ENCODE peak calls at places on chromosomes 7 and 10, in eight cellular contexts. J is upper lobe of right lung, B is HCT116, S is mammary epithelial cell, Q is Peyer's patch, R is cardiac muscle cell, H is tibial nerve, Z is ovary. E is an unnamed sample.

GRCh38 chr7:120842131-120842621 is 15.8 kb downstream of the TSPAN12 start:
- DNase-seq in J (no peak), B (no peak), S (no peak), Q (no peak), R (no peak), H (no peak), Z (no peak), E (no peak)

GRCh38 chr7:39248041-39248692 is 270.5 kb downstream of the POU6F2 start:
- DNase-seq in J (no peak), B (no peak), S (no peak), Q (no peak), R (no peak), H (no peak), Z (no peak), E (no peak)

GRCh38 chr10:124040454-124040853 is 52.9 kb downstream of the CHST15 start:
- DNase-seq in J (no peak), B (no peak), S (no peak), Q (no peak), R (no peak), H (no peak), Z (no peak), E (no peak)

GRCh38 chr10:32376780-32377179 is 29.8 kb upstream of the EPC1 start:
- DNase-seq in J (no peak), B (no peak), S (no peak), Q (no peak), R (no peak), H (no peak), Z (no peak), E (no peak)

GRCh38 chr7:80542398-80542797 is 30.5 kb upstream of the GNAT3 start:
- DNase-seq in J (no peak), B (no peak), S (peak), Q (no peak), R (no peak), H (no peak), Z (no peak), E (no peak)

GRCh38 chr7:128352636-128353035 is 8.9 kb downstream of the PRRT4 start:
- DNase-seq in J (no peak), B (no peak), S (no peak), Q (no peak), R (no peak), H (no peak), Z (no peak), E (no peak)

GRCh38 chr7:15305002-15305600 is 256.7 kb downstream of the AGMO start:
- DNase-seq in J (no peak), B (peak), S (peak), Q (no peak), R (peak), H (peak), Z (peak), E (no peak)

GRCh38 chr10:63128443-63128842 is 4.7 kb upstream of the NRBF2 start:
- DNase-seq in J (no peak), B (no peak), S (no peak), Q (no peak), R (no peak), H (no peak), Z (no peak), E (no peak)

GRCh38 chr7:133051066-133051465 is 30.8 kb downstream of the CHCHD3 start:
- DNase-seq in J (no peak), B (no peak), S (no peak), Q (no peak), R (peak), H (no peak), Z (peak), E (no peak)

GRCh38 chr10:74156919-74157289 is 5.9 kb downstream of the ADK start:
- DNase-seq in J (no peak), B (no peak), S (no peak), Q (no peak), R (peak), H (peak), Z (peak), E (no peak)

GRCh38 chr7:68472688-68473087 is 1125.6 kb upstream of the AUTS2 start:
- DNase-seq in J (no peak), B (no peak), S (no peak), Q (no peak), R (no peak), H (no peak), Z (no peak), E (no peak)

GRCh38 chr10:121615862-121616261 is 17.6 kb upstream of the FGFR2 start:
- DNase-seq in J (peak), B (no peak), S (no peak), Q (no peak), R (no peak), H (no peak), Z (no peak), E (no peak)

GRCh38 chr10:114681542-114681941 is 23.5 kb upstream of the ABLIM1 start:
- DNase-seq in J (no peak), B (peak), S (peak), Q (no peak), R (no peak), H (no peak), Z (no peak), E (no peak)

GRCh38 chr7:46664458-46664857 is 743.4 kb upstream of the IGFBP3 start:
- DNase-seq in J (no peak), B (no peak), S (no peak), Q (no peak), R (no peak), H (no peak), Z (no peak), E (no peak)

GRCh38 chr7:12549106-12549505 is 21.4 kb upstream of the SCIN start:
- DNase-seq in J (no peak), B (no peak), S (no peak), Q (no peak), R (no peak), H (no peak), Z (no peak), E (no peak)

GRCh38 chr10:124494050-124494807 is 32.6 kb downstream of the LHPP start:
- DNase-seq in J (no peak), B (no peak), S (no peak), Q (no peak), R (no peak), H (no peak), Z (no peak), E (no peak)

GRCh38 chr10:80196270-80196949 is 8.9 kb downstream of the ANXA11 start:
- DNase-seq in J (peak), B (peak), S (peak), Q (peak), R (peak), H (no peak), Z (no peak), E (no peak)

GRCh38 chr7:151927011-151927410 is 29.2 kb upstream of the GALNTL5 start:
- DNase-seq in J (no peak), B (no peak), S (no peak), Q (no peak), R (no peak), H (no peak), Z (no peak), E (no peak)

GRCh38 chr10:3391657-3392056 is 219.1 kb upstream of the PITRM1 start:
- DNase-seq in J (no peak), B (no peak), S (no peak), Q (no peak), R (no peak), H (no peak), Z (no peak), E (no peak)

GRCh38 chr10:98242823-98243222 is 25.2 kb downstream of the LOXL4 start:
- DNase-seq in J (no peak), B (no peak), S (no peak), Q (no peak), R (peak), H (no peak), Z (no peak), E (no peak)

GRCh38 chr7:19520392-19520791 is 188.4 kb downstream of the POLR1F start:
- DNase-seq in J (no peak), B (no peak), S (no peak), Q (no peak), R (no peak), H (no peak), Z (no peak), E (no peak)

GRCh38 chr10:6095810-6096209 is 7.0 kb downstream of the RBM17 start:
- DNase-seq in J (no peak), B (no peak), S (no peak), Q (no peak), R (no peak), H (no peak), Z (no peak), E (no peak)
- H3K27ac ChIP-seq in J (no peak), B (no peak), S (no peak), Q (no peak), R (no peak), H (no peak), Z (no peak), E (no peak)

GRCh38 chr10:34474060-34474376 is 341.1 kb downstream of the PARD3 start:
- DNase-seq in J (no peak), B (peak), S (peak), Q (no peak), R (no peak), H (no peak), Z (no peak), E (no peak)

GRCh38 chr10:34476607-34477006 is 338.5 kb downstream of the PARD3 start:
- DNase-seq in J (no peak), B (no peak), S (peak), Q (no peak), R (no peak), H (no peak), Z (no peak), E (no peak)

GRCh38 chr10:34473174-34474059 is 341.7 kb downstream of the PARD3 start:
- DNase-seq in J (no peak), B (no peak), S (peak), Q (no peak), R (peak), H (no peak), Z (no peak), E (no peak)

GRCh38 chr10:34474555-34474954 is 340.5 kb downstream of the PARD3 start:
- DNase-seq in J (no peak), B (no peak), S (no peak), Q (no peak), R (no peak), H (no peak), Z (no peak), E (no peak)

DNA sequence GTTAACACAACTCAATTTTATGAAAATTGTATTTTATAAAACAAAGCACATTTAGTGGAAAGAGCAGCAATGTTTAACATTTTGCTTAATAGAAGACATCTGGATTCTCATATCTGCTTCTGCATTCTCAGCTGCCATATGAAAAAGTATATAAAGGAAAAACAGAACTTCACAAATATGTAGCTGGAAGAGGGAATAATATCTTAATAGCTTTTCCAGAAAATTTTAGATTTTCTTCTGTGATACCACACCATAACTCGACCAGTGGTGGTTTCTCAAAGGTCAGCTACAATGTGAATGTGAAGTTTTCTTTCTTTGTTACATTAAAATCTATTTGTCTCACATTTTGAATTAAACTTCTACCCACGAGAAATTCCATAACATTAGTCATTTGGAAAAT is 339.9 kb downstream of the PARD3 start:
- DNase-seq in J (no peak), B (no peak), S (no peak), Q (no peak), R (no peak), H (no peak), Z (no peak), E (no peak)
- H3K4me3 ChIP-seq in J (no peak), B (no peak), S (no peak), Q (no peak), R (no peak), H (no peak), Z (no peak), E (no peak)

DNA sequence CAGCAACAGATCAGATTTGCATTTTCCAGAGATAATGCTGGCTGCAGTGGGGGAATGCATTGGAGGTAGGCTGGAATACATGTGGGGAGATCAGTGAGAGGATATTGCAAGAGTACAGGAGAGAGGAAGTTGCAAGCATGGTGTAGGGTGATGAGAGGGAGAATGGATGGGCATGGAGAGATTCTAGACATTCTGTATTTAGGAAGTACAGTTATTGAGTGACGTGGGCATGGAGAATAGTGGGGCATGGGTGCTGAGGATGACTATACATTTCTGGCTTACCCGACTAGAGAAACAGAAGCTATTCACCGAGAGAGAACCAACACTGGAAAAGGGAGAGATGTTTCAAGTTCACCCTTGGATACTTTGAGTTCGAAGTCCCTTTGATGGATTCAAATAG is 116.9 kb upstream of the SVIL start:
- DNase-seq in J (no peak), B (no peak), S (no peak), Q (no peak), R (no peak), H (no peak), Z (no peak), E (no peak)
- TF ChIP-seq CTCF in J (no peak), B (no peak), S (no peak), Q (no peak), R (no peak), H (no peak), Z (no peak), E (no peak)

DNA sequence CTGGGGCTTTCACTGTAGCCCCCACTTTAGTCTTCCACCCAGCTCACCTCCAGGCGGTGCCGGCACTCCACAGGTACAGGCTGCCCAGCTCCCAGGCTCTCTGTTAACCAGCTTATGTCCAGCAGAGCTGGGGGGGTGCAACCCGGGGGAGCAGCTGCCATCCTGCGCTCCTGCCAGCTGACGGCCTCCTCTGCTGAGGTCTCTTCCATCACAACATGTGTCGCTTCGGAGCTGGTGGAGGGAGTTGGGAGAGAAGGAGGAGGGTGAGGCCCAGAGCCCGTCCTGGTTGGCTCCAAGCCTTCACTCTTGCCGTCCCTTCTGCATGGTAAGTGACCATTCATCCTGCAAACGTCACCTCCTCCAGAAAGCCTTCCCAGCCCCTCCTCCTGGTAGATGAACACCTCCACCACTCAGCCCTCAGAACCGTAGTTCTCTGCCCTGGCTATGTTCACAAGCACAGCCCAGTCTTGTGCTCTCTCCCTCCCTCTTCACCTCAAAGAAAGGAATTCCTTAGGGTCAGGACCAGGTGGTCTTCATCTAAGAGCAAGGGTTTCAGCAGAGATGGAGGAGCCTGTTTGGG is 1.6 kb downstream of the POLM start:
- DNase-seq in J (no peak), B (no peak), S (no peak), Q (no peak), R (no peak), H (no peak), Z (no peak), E (no peak)
- H3K27ac ChIP-seq in J (no peak), B (peak), S (no peak), Q (no peak), R (no peak), H (peak), Z (no peak), E (no peak)

GRCh38 chr10:100655760-100656421 is 89.5 kb upstream of the PAX2 start:
- DNase-seq in J (no peak), B (no peak), S (no peak), Q (no peak), R (no peak), H (no peak), Z (no peak), E (no peak)
- H3K4me3 ChIP-seq in J (no peak), B (no peak), S (peak), Q (peak), R (peak), H (no peak), Z (no peak), E (no peak)

GRCh38 chr7:114086491-114086905 is 167.7 kb upstream of the PPP1R3A start:
- DNase-seq in J (peak), B (no peak), S (no peak), Q (peak), R (peak), H (no peak), Z (peak), E (no peak)

GRCh38 chr7:114085592-114086490 is 167.0 kb upstream of the PPP1R3A start:
- DNase-seq in J (peak), B (peak), S (peak), Q (peak), R (peak), H (peak), Z (peak), E (no peak)

GRCh38 chr7:114088541-114088940 is 169.7 kb upstream of the PPP1R3A start:
- DNase-seq in J (no peak), B (no peak), S (no peak), Q (no peak), R (peak), H (no peak), Z (no peak), E (no peak)

GRCh38 chr7:114086906-114087651 is 168.3 kb upstream of the PPP1R3A start:
- DNase-seq in J (peak), B (no peak), S (peak), Q (peak), R (peak), H (peak), Z (peak), E (no peak)

GRCh38 chr7:114087674-114088539 is 169.1 kb upstream of the PPP1R3A start:
- DNase-seq in J (no peak), B (no peak), S (no peak), Q (peak), R (peak), H (no peak), Z (peak), E (no peak)
- TF ChIP-seq CTCF in J (no peak), B (no peak), S (no peak), Q (no peak), R (no peak), H (no peak), Z (no peak), E (no peak)